ENCODE peak calls at places on chromosomes 7 and 10, in five cellular contexts. I is endothelial cell of umbilical vein, Q is body of pancreas, Y is right lobe of liver, L is HepG2. W is an unnamed sample.

GRCh38 chr10:118041316-118041715 is 5.4 kb downstream of the RAB11FIP2 start:
- DNase-seq in Q (no peak), Y (no peak), L (no peak), I (peak; percentile 81), W (no peak)

GRCh38 chr10:62193479-62193878 is 75.2 kb downstream of the RTKN2 start:
- DNase-seq in Y (no peak), Q (no peak), L (no peak), I (no peak), W (no peak)

GRCh38 chr10:58807631-58808024 is 295.0 kb downstream of the BICC1 start:
- DNase-seq in L (peak; percentile 73), Y (peak; percentile 50), I (no peak), Q (no peak), W (peak; percentile 31)

GRCh38 chr10:14185501-14186045 is 145.2 kb downstream of the FRMD4A start:
- DNase-seq in I (peak; percentile 33), Q (no peak), L (peak; percentile 84), Y (no peak), W (no peak)

GRCh38 chr7:44396498-44396897 is 71.1 kb upstream of the CAMK2B start:
- DNase-seq in L (no peak), Y (no peak), Q (no peak), I (no peak), W (no peak)

GRCh38 chr10:90484518-90484917 is 373.3 kb downstream of the HTR7 start:
- DNase-seq in Q (no peak), I (no peak), L (no peak), Y (no peak), W (no peak)

GRCh38 chr7:43538404-43538771 is 44.5 kb upstream of the STK17A start:
- DNase-seq in I (no peak), Y (no peak), Q (no peak), L (no peak), W (no peak)

GRCh38 chr7:2993868-2994267 is 49.8 kb downstream of the CARD11 start:
- DNase-seq in L (no peak), I (no peak), Q (no peak), Y (no peak), W (no peak)

GRCh38 chr7:30764030-30764991 is 6.9 kb upstream of the MINDY4 start:
- DNase-seq in Q (peak; percentile 23), I (peak; percentile 6), L (no peak), Y (no peak), W (no peak)

GRCh38 chr7:4249241-4249640 is 432.9 kb upstream of the FOXK1 start:
- DNase-seq in L (no peak), Q (no peak), I (no peak), Y (no peak), W (no peak)

GRCh38 chr7:10082896-10083295 is 890.8 kb upstream of the PHF14 start:
- DNase-seq in L (no peak), Q (no peak), Y (no peak), I (no peak), W (no peak)

GRCh38 chr7:102129636-102130370 is 156.9 kb upstream of the SH2B2 start:
- DNase-seq in Q (no peak), L (no peak), Y (no peak), I (no peak), W (no peak)

GRCh38 chr7:3042861-3043489 is 692 bp downstream of the CARD11 start:
- DNase-seq in Y (no peak), I (no peak), Q (no peak), L (no peak), W (no peak)

GRCh38 chr10:99548041-99548530 is 15.3 kb downstream of the NKX2-3 start:
- DNase-seq in Q (no peak), Y (no peak), L (peak; percentile 32), I (peak; percentile 47), W (no peak)

GRCh38 chr10:8403711-8404371 is 349.4 kb downstream of the GATA3 start:
- DNase-seq in Y (no peak), L (no peak), I (no peak), Q (no peak), W (no peak)

GRCh38 chr10:3066317-3066931 is 924 bp upstream of the PFKP start:
- DNase-seq in Q (no peak), L (no peak), I (no peak), Y (no peak), W (peak; percentile 32)

GRCh38 chr7:1169409-1170368 is 9.7 kb upstream of the ZFAND2A start:
- DNase-seq in Q (peak; percentile 92), Y (peak; percentile 80), L (peak; percentile 83), I (peak; percentile 90), W (peak; percentile 81)

GRCh38 chr10:19767876-19768275 is 48.4 kb upstream of the PLXDC2 start:
- DNase-seq in L (no peak), Y (no peak), I (no peak), Q (no peak), W (no peak)

GRCh38 chr7:76234282-76234584 is 32.5 kb downstream of the SRRM3 start:
- DNase-seq in L (no peak), Y (no peak), I (no peak), Q (no peak), W (no peak)

GRCh38 chr7:30931927-30932540 is 20.4 kb downstream of the AQP1 start:
- DNase-seq in Y (no peak), L (no peak), I (no peak), Q (no peak), W (no peak)

GRCh38 chr7:46108272-46108671 is 187.2 kb upstream of the IGFBP3 start:
- DNase-seq in I (no peak), Q (no peak), L (no peak), Y (no peak), W (no peak)

GRCh38 chr7:37186753-37187152 is 261.9 kb downstream of the ELMO1 start:
- DNase-seq in Y (no peak), L (no peak), Q (no peak), I (no peak), W (no peak)

GRCh38 chr7:57071-57470 is 135.3 kb upstream of the FAM20C start:
- DNase-seq in L (no peak), I (no peak), Q (no peak), Y (peak; percentile 43), W (no peak)

GRCh38 chr7:150962743-150963399 is 15.2 kb downstream of the KCNH2 start:
- DNase-seq in Y (no peak), I (peak; percentile 36), Q (peak; percentile 57), L (peak; percentile 18), W (peak; percentile 63)

GRCh38 chr7:113202282-113202681 is 83.9 kb upstream of the SMIM30 start:
- DNase-seq in Q (no peak), I (no peak), Y (no peak), L (no peak), W (no peak)

GRCh38 chr10:30155401-30155800 is 96.0 kb upstream of the JCAD start:
- DNase-seq in Q (no peak), I (peak; percentile 77), L (no peak), Y (no peak), W (peak; percentile 36)

DNA sequence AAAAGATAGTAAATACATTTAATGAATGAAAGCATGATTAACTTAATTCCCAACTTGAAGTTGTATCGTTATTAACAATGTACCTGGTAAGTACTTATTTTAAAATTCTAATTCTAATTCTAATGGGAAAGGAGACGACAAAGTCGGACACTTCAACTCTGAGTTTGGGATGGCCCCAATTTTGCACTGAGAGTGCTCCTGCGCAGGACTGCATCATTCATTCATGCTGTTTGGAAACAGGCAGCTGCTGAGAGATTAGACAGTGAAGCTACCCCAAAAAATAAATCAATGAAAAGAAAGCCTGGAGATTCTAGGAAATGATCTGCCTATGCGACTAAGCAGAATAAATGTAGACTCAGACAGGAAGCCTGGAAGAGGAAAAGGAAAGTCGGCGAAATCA is 141.7 kb upstream of the VKORC1L1 start:
- DNase-seq in Y (no peak), Q (no peak), L (no peak), I (no peak), W (no peak)
- H3K4me3 ChIP-seq in Y (no peak overlapping the region), Q (peak overlapping the region; percentile 15), L (no peak overlapping the region), I (no peak overlapping the region), W (no peak overlapping the region)

DNA sequence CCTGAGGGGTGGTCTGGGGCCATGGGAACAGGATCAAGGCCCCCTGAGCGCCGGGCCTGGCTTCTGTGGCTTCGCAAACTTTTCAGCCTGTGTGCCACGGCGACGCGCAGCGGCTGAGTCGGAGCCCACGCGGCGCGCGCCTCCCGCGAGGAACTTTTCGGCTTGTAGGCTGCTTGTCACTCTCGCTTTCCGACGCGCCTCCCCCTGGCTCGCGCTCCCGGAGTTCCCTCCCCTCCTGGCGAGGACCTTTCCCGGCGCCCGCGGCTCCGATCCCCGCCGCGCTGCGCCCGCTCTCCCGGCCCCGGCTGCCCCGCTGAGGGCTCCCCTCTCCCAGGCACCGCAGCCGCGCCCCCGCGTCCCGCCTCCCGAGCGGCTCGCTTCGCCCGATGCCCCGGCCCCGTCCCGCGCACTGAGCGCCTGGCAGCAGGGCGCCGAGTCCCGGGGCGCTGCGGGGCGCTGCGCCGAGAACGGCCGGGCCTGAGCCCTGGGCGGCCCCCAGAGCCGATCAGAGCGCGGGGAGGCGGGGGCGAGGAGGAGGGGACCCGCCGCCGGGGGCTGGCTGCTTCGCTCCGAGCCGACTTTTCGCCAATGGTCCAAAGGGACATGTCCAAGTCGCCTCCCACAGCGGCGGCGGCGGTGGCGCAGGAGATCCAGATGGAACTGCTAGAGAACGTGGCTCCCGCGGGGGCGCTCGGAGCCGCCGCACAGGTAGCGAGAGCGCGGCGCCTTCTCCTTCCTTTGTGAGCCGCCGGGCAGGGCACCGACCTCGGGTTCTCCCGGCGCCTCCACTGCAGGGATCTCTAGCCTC is at the start of gene CACNB2:
- DNase-seq in L (peak; percentile 10), I (no peak), Q (peak; percentile 85), Y (peak; percentile 48), W (peak; percentile 83)
- TF ChIP-seq POLR2A in L (no peak), I (no peak), Q (peak; percentile 39), Y (no peak), W (peak; percentile 67)

GRCh38 chr7:91264924-91265681 is 870 bp downstream of the FZD1 start:
- DNase-seq in I (peak; percentile 72), L (no peak), Q (peak; percentile 67), Y (peak; percentile 55), W (peak; percentile 47)

GRCh38 chr7:91263359-91264082 is 712 bp upstream of the FZD1 start:
- DNase-seq in Q (peak; percentile 61), Y (peak; percentile 51), L (no peak), I (no peak), W (peak; percentile 19)

GRCh38 chr7:91266067-91266930 is 2.1 kb downstream of the FZD1 start:
- DNase-seq in L (no peak), Q (peak; percentile 18), Y (no peak), I (no peak), W (no peak)

GRCh38 chr7:91265693-91266066 is 1.4 kb downstream of the FZD1 start:
- DNase-seq in L (no peak), Y (no peak), Q (peak; percentile 45), I (peak; percentile 13), W (no peak)

GRCh38 chr7:91264083-91264923 is at the start of gene FZD1:
- DNase-seq in Q (peak; percentile 96), L (peak; percentile 84), Y (peak; percentile 97), I (peak; percentile 98), W (peak; percentile 97)
- TF ChIP-seq CTCF in Q (peak; percentile 10), L (no peak), Y (no peak), I (peak; percentile 35), W (no peak)

GRCh38 chr10:72337039-72337629 is 17.6 kb downstream of the DNAJB12 start:
- DNase-seq in Q (peak; percentile 95), I (peak; percentile 72), Y (peak; percentile 94), L (peak; percentile 63), W (peak; percentile 87)

GRCh38 chr10:72334832-72335393 is 19.8 kb downstream of the DNAJB12 start:
- DNase-seq in I (peak; percentile 87), L (peak; percentile 95), Y (peak; percentile 92), Q (peak; percentile 90), W (peak; percentile 92)

GRCh38 chr10:72334196-72334831 is 20.4 kb downstream of the DNAJB12 start:
- DNase-seq in Y (no peak), L (no peak), Q (peak; percentile 63), I (peak; percentile 46), W (peak; percentile 56)

GRCh38 chr10:72336259-72337038 is 18.3 kb downstream of the DNAJB12 start:
- DNase-seq in Y (no peak), L (no peak), Q (peak; percentile 95), I (no peak), W (peak; percentile 52)

GRCh38 chr10:72335394-72336258 is 19.1 kb downstream of the DNAJB12 start:
- DNase-seq in I (peak; percentile 59), Q (peak; percentile 83), L (no peak), Y (peak; percentile 82), W (peak; percentile 67)
- H3K4me3 ChIP-seq in I (no peak overlapping the region), Q (no peak overlapping the region), L (peak overlapping the region; percentile 1), Y (no peak overlapping the region), W (no peak overlapping the region)

W was measured in uterus.